ENCODE peak calls at places on chromosomes 3 and 15, in eight cellular contexts. D is left ventricle myocardium superior; I is HFF-Myc; C is ELR; O is activated T-helper 1 cell treated with anti-CD3 and anti-CD28 coated beads, Interleukin-2, amount 50 U/mL, for 16 hours; R is M059J; A is NCI-H345; G is sciatic nerve. T is an unnamed sample.

GRCh38 chr3:18840535-18841137 is 307.7 kb upstream of the KCNH8 start:
- DNase-seq in G (no peak), C (no peak), R (no peak), A (no peak), D (no peak), I (no peak), O (no peak), T (no peak)

GRCh38 chr3:163058190-163058854 is 1561.7 kb downstream of the OTOL1 start:
- DNase-seq in R (peak), G (no peak), A (no peak), I (no peak), O (no peak), D (peak), C (no peak), T (no peak)

GRCh38 chr3:151538706-151539403 is 78.0 kb upstream of the IGSF10 start:
- DNase-seq in I (peak), O (no peak), C (peak), D (no peak), R (peak), A (no peak), G (peak), T (peak)

GRCh38 chr3:101847328-101847727 is 2.0 kb upstream of the NFKBIZ start:
- DNase-seq in R (no peak), G (no peak), O (no peak), A (no peak), C (peak), D (no peak), I (no peak), T (no peak)

GRCh38 chr3:50435382-50435781 is 68.1 kb downstream of the CACNA2D2 start:
- DNase-seq in I (no peak), R (no peak), A (no peak), D (no peak), G (no peak), C (no peak), O (no peak), T (no peak)

GRCh38 chr3:39637807-39638206 is 170.3 kb downstream of the MOBP start:
- DNase-seq in A (no peak), O (no peak), G (no peak), D (no peak), R (peak), C (peak), I (peak), T (no peak)

GRCh38 chr3:156688849-156689452 is 14.6 kb downstream of the TIPARP start:
- DNase-seq in R (no peak), G (no peak), C (no peak), D (no peak), O (no peak), I (no peak), A (no peak), T (no peak)

GRCh38 chr15:82999426-82999825 is 12.0 kb downstream of the C15orf40 start:
- DNase-seq in A (no peak), G (no peak), C (peak), O (no peak), I (no peak), D (no peak), R (no peak), T (no peak)

GRCh38 chr3:184154909-184155643 is at the start of gene DVL3:
- DNase-seq in A (peak), C (peak), I (no peak), D (peak), R (peak), G (peak), O (no peak), T (peak)

GRCh38 chr15:43977072-43977884 is 150.5 kb downstream of the WDR76 start:
- DNase-seq in I (no peak), O (no peak), A (no peak), D (no peak), G (no peak), R (peak), C (peak), T (no peak)

GRCh38 chr15:94844188-94844532 is 612.8 kb downstream of the MCTP2 start:
- DNase-seq in D (no peak), C (no peak), O (no peak), R (no peak), A (no peak), I (no peak), G (no peak), T (no peak)

GRCh38 chr15:70714575-70714974 is 48.8 kb downstream of the UACA start:
- DNase-seq in R (no peak), G (no peak), D (no peak), O (no peak), C (no peak), A (no peak), I (no peak), T (no peak)

GRCh38 chr3:197028711-197029510 is 706 bp downstream of the MELTF start:
- DNase-seq in C (peak), G (no peak), A (no peak), R (peak), I (no peak), O (no peak), D (no peak), T (no peak)

GRCh38 chr3:180383332-180384020 is 218.5 kb upstream of the TTC14 start:
- DNase-seq in O (no peak), R (peak), I (no peak), G (no peak), A (no peak), C (peak), D (no peak), T (no peak)

GRCh38 chr15:29433507-29433906 is 163.9 kb upstream of the NSMCE3 start:
- DNase-seq in R (no peak), G (no peak), C (no peak), I (no peak), O (no peak), D (no peak), A (no peak), T (no peak)

GRCh38 chr3:13157986-13158385 is 84.8 kb upstream of the IQSEC1 start:
- DNase-seq in C (no peak), D (no peak), O (no peak), A (no peak), I (no peak), R (no peak), G (no peak), T (no peak)

GRCh38 chr15:96181873-96182301 is 148.6 kb upstream of the NR2F2 start:
- DNase-seq in D (peak), A (no peak), G (peak), C (peak), R (peak), I (peak), O (no peak), T (peak)

GRCh38 chr3:196186661-196187573 is 24.3 kb downstream of the ZDHHC19 start:
- DNase-seq in A (peak), G (no peak), R (no peak), O (no peak), I (no peak), C (no peak), D (no peak), T (no peak)

GRCh38 chr3:7669641-7670040 is 808.7 kb downstream of the GRM7 start:
- DNase-seq in R (no peak), I (no peak), D (no peak), C (no peak), A (peak), O (no peak), G (no peak), T (no peak)

GRCh38 chr3:128707935-128708494 is 18.0 kb upstream of the RAB7A start:
- DNase-seq in I (no peak), O (no peak), A (no peak), C (no peak), D (no peak), R (no peak), G (no peak), T (no peak)

GRCh38 chr15:77532846-77533245 is 99.9 kb downstream of the LINGO1 start:
- DNase-seq in R (no peak), D (no peak), O (no peak), C (no peak), G (no peak), A (no peak), I (no peak), T (no peak)

GRCh38 chr3:39142067-39142466 is 11.3 kb downstream of the CSRNP1 start:
- DNase-seq in O (no peak), R (no peak), D (no peak), C (no peak), A (no peak), I (no peak), G (no peak), T (no peak)

GRCh38 chr15:85005319-85005718 is 23.7 kb downstream of the PDE8A start:
- DNase-seq in D (no peak), C (peak), O (no peak), G (no peak), R (no peak), I (no peak), A (no peak), T (no peak)

GRCh38 chr3:22729981-22730380 is 473.1 kb upstream of the UBE2E2 start:
- DNase-seq in I (no peak), A (no peak), C (peak), D (no peak), O (no peak), R (no peak), G (no peak), T (no peak)

GRCh38 chr3:86793786-86794185 is 197.2 kb downstream of the VGLL3 start:
- DNase-seq in R (peak), G (no peak), C (peak), D (no peak), I (peak), O (no peak), A (no peak), T (peak)

GRCh38 chr3:189071452-189071851 is 100.3 kb upstream of the TPRG1 start:
- DNase-seq in A (peak), I (no peak), R (peak), O (no peak), C (peak), D (no peak), G (no peak), T (no peak)

GRCh38 chr15:25875551-25875950 is 12.4 kb upstream of the ATP10A start:
- DNase-seq in C (no peak), R (no peak), D (no peak), O (no peak), A (no peak), G (no peak), I (no peak), T (no peak)

GRCh38 chr3:104846270-104846669 is 520.4 kb upstream of the ALCAM start:
- DNase-seq in A (no peak), R (no peak), D (no peak), O (no peak), G (no peak), I (no peak), C (peak), T (no peak)

GRCh38 chr15:59360305-59360704 is 12.4 kb downstream of the MYO1E start:
- DNase-seq in O (no peak), D (no peak), A (no peak), R (no peak), G (no peak), C (peak), I (no peak), T (no peak)

GRCh38 chr3:187120324-187120723 is 19.0 kb downstream of the RPL39L start:
- DNase-seq in D (no peak), O (no peak), R (no peak), C (no peak), G (no peak), A (no peak), I (no peak), T (no peak)

GRCh38 chr3:37993811-37994638 is 3.4 kb downstream of the VILL start:
- DNase-seq in C (peak), G (peak), O (no peak), I (no peak), D (peak), R (no peak), A (no peak), T (peak)

T was measured in breast epithelium.